ENCODE peak calls at places on chromosome 3, in five cellular contexts. U, J, S, E and B are unnamed samples.

GRCh38 chr3:12553921-12554391 is 2.9 kb upstream of the MKRN2 start:
- DNase-seq in U (no peak), J (no peak), E (no peak), S (no peak), B (peak)

GRCh38 chr3:36373661-36374060 is 6.6 kb upstream of the STAC start:
- DNase-seq in J (no peak), S (no peak), U (no peak), E (no peak), B (no peak)

GRCh38 chr3:134366221-134366927 is 7.9 kb downstream of the AMOTL2 start:
- DNase-seq in S (no peak), U (no peak), J (no peak), E (no peak), B (no peak)

GRCh38 chr3:194691481-194692281 is 6.0 kb downstream of the FAM43A start:
- DNase-seq in S (no peak), U (peak), E (no peak), J (peak), B (no peak)

GRCh38 chr3:71309342-71309741 is 274.2 kb downstream of the FOXP1 start:
- DNase-seq in J (no peak), S (no peak), E (no peak), U (peak), B (no peak)

GRCh38 chr3:5732081-5732480 is 544.6 kb downstream of the EDEM1 start:
- DNase-seq in J (no peak), U (no peak), E (no peak), S (no peak), B (no peak)

GRCh38 chr3:185960518-185961288 is 22.9 kb upstream of the TRA2B start:
- DNase-seq in J (no peak), E (no peak), U (no peak), S (no peak), B (no peak)

GRCh38 chr3:46017720-46018119 is 9.6 kb downstream of the XCR1 start:
- DNase-seq in E (peak), S (no peak), U (no peak), J (no peak), B (peak)

GRCh38 chr3:101544181-101544850 is 17.4 kb upstream of the TRMT10C start:
- DNase-seq in U (no peak), J (no peak), E (no peak), S (no peak), B (no peak)

GRCh38 chr3:69181592-69182211 is 59.3 kb upstream of the LMOD3 start:
- DNase-seq in J (no peak), U (peak), S (no peak), E (no peak), B (peak)

GRCh38 chr3:112629425-112629824 is 11.5 kb downstream of the CCDC80 start:
- DNase-seq in S (peak), J (no peak), E (no peak), U (peak), B (peak)

GRCh38 chr3:120170223-120170622 is 76.0 kb upstream of the GSK3B start:
- DNase-seq in J (no peak), S (no peak), E (no peak), U (peak), B (peak)

GRCh38 chr3:141243295-141243707 is 11.7 kb downstream of the PXYLP1 start:
- DNase-seq in S (peak), J (peak), E (no peak), U (no peak), B (no peak)

GRCh38 chr3:123750659-123751420 is 133.3 kb downstream of the MYLK start:
- DNase-seq in J (no peak), E (no peak), S (no peak), U (peak), B (peak)

DNA sequence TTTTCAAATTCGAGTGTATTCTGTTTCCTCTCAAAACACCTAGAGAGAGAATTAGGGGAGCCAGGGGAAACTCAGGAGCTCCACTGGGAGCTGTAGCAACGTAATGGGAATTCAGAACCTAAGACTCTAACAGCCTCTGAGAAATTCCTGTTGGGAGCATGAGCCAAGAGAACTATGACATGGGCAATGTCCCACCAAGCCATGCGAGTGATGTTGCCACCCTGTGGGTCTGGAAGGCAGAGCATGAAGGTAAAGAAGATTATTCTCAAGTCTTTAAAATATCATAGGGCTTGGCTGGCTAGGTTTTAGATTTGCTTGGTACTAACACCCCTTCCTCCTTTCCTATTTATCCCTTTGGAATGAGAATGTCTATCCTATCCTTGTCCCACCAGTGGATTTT is 392.6 kb upstream of the ADAMTS9 start:
- DNase-seq in J (no peak), U (no peak), E (no peak), S (no peak), B (no peak)
- TF ChIP-seq CTCF in J (no peak), U (no peak), E (no peak), S (no peak), B (no peak)

DNA sequence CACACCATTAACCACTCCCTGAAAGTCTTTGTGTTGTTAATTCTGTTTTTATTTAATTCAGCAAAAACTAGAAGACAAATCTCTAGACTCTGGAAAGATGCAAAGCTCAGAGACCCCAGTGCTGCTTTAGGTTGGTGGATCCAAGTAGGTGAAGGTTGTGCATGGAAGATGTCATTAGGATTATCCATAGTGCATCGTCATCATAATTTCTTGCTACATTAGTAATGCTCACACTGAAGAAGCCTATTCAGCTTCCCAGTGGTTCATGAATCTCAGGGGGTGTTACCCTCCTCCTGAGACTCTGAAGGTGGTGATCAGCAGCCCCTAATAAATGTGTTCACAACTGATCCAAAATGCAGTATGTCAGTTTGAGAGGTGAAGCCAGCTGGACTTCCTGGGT is 272.8 kb downstream of the CD47 start:
- DNase-seq in S (no peak), E (no peak), J (no peak), U (no peak), B (no peak)
- TF ChIP-seq CTCF in S (no peak), E (no peak), J (no peak), U (no peak), B (no peak)

GRCh38 chr3:117193390-117193789 is 483.8 kb downstream of the TUSC7 start:
- DNase-seq in U (peak), E (no peak), S (no peak), J (no peak), B (peak)
- TF ChIP-seq CTCF in U (peak), E (no peak), S (no peak), J (peak), B (peak)

GRCh38 chr3:82409842-82410241 is 648.4 kb upstream of the GBE1 start:
- DNase-seq in U (no peak), S (no peak), J (no peak), E (no peak), B (no peak)

DNA sequence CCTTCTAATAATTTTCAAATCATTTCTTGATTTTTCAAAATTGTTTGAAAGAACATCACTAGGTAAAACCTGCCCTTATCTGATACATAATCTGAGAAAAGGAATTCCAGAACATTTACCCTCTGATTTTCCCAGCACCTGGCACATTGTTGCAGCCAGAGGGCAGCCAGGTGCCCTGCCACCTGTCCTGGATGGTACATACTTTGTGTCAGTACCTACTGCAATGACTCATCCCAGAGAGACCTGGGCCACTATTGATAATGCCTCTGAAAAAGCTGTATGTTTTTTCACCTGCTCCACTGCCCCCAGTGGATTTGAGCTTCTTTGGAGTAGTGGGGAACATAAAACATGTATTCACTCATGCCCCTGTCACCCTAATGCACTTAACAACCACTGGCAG is 648.9 kb upstream of the GBE1 start:
- DNase-seq in U (no peak), E (no peak), J (no peak), S (no peak), B (no peak)
- TF ChIP-seq CTCF in U (no peak), E (no peak), J (no peak), S (no peak), B (no peak)